ENCODE peak calls at places on chromosomes 5 and 9, in eight cellular contexts. O is left ventricle myocardium inferior, Q is BJ, U is fibroblast of pulmonary artery, B is lower leg skin, L is A549, A is WERI-Rb-1, P is astrocyte of the spinal cord. J is an unnamed sample.

GRCh38 chr9:130138791-130139190 is 33.4 kb upstream of the NCS1 start:
- DNase-seq in O (peak), Q (peak), U (peak), B (no peak), L (no peak), A (peak), P (peak), J (peak)

GRCh38 chr5:56683733-56684132 is 131.6 kb upstream of the MAP3K1 start:
- DNase-seq in O (no peak), Q (no peak), U (no peak), B (no peak), L (no peak), A (no peak), P (no peak), J (no peak)

GRCh38 chr5:60010328-60010727 is 116.8 kb upstream of the PDE4D start:
- DNase-seq in O (no peak), Q (no peak), U (no peak), B (no peak), L (no peak), A (no peak), P (no peak), J (no peak)

GRCh38 chr9:5510991-5511390 is 660 bp downstream of the PDCD1LG2 start:
- DNase-seq in O (no peak), Q (no peak), U (no peak), B (no peak), L (no peak), A (no peak), P (no peak), J (peak)

GRCh38 chr5:175195698-175196656 is 248.0 kb downstream of the DRD1 start:
- DNase-seq in O (no peak), Q (no peak), U (no peak), B (no peak), L (peak), A (no peak), P (no peak), J (no peak)

GRCh38 chr9:18115131-18115530 is 358.8 kb upstream of the ADAMTSL1 start:
- DNase-seq in O (no peak), Q (no peak), U (peak), B (no peak), L (no peak), A (no peak), P (no peak), J (no peak)

GRCh38 chr5:6419340-6419852 is 29.3 kb upstream of the UBE2QL1 start:
- DNase-seq in O (no peak), Q (no peak), U (no peak), B (no peak), L (no peak), A (no peak), P (no peak), J (no peak)

GRCh38 chr5:83471405-83472212 is at the start of gene VCAN:
- DNase-seq in O (peak), Q (no peak), U (peak), B (peak), L (peak), A (peak), P (peak), J (peak)

GRCh38 chr9:114276908-114277821 is 45.7 kb upstream of the ORM1 start:
- DNase-seq in O (peak), Q (peak), U (peak), B (peak), L (no peak), A (peak), P (peak), J (peak)

GRCh38 chr5:93595420-93596136 is 12.6 kb downstream of the NR2F1 start:
- DNase-seq in O (no peak), Q (no peak), U (no peak), B (no peak), L (no peak), A (no peak), P (peak), J (no peak)

GRCh38 chr5:40089269-40089668 is 590.4 kb upstream of the PTGER4 start:
- DNase-seq in O (no peak), Q (no peak), U (peak), B (no peak), L (no peak), A (no peak), P (no peak), J (no peak)

GRCh38 chr9:138022121-138022741 is 144.6 kb downstream of the CACNA1B start:
- DNase-seq in O (no peak), Q (no peak), U (peak), B (peak), L (peak), A (no peak), P (no peak), J (no peak)

GRCh38 chr9:124810513-124811355 is 33.8 kb downstream of the OLFML2A start:
- DNase-seq in O (no peak), Q (no peak), U (peak), B (no peak), L (peak), A (no peak), P (peak), J (peak)

GRCh38 chr5:91095786-91096380 is 287.2 kb downstream of the ARRDC3 start:
- DNase-seq in O (no peak), Q (no peak), U (no peak), B (no peak), L (no peak), A (no peak), P (no peak), J (no peak)

GRCh38 chr5:34621280-34622045 is 34.7 kb upstream of the RAI14 start:
- DNase-seq in O (no peak), Q (no peak), U (peak), B (no peak), L (no peak), A (no peak), P (no peak), J (peak)

GRCh38 chr9:123335986-123336329 is 20.0 kb upstream of the CRB2 start:
- DNase-seq in O (no peak), Q (no peak), U (no peak), B (no peak), L (no peak), A (no peak), P (no peak), J (no peak)

GRCh38 chr9:120868339-120868675 is 8.7 kb downstream of the PHF19 start:
- DNase-seq in O (no peak), Q (peak), U (peak), B (no peak), L (no peak), A (no peak), P (no peak), J (no peak)

GRCh38 chr5:135312255-135312935 is 86.6 kb downstream of the MACROH2A1 start:
- DNase-seq in O (no peak), Q (no peak), U (no peak), B (no peak), L (no peak), A (no peak), P (no peak), J (no peak)

GRCh38 chr5:149886697-149887470 is 57.7 kb downstream of the PDE6A start:
- DNase-seq in O (no peak), Q (no peak), U (peak), B (no peak), L (no peak), A (no peak), P (peak), J (peak)

GRCh38 chr9:928363-929042 is 48.0 kb upstream of the DMRT3 start:
- DNase-seq in O (no peak), Q (no peak), U (peak), B (no peak), L (peak), A (peak), P (no peak), J (no peak)

GRCh38 chr5:67164856-67165523 is 31.6 kb downstream of the CD180 start:
- DNase-seq in O (no peak), Q (no peak), U (no peak), B (no peak), L (no peak), A (no peak), P (no peak), J (no peak)

GRCh38 chr5:62584395-62584794 is 5.8 kb downstream of the LRRC70 start:
- DNase-seq in O (no peak), Q (no peak), U (no peak), B (no peak), L (no peak), A (no peak), P (no peak), J (no peak)

GRCh38 chr5:102903074-102903871 is 148.2 kb downstream of the PAM start:
- DNase-seq in O (no peak), Q (no peak), U (no peak), B (no peak), L (no peak), A (no peak), P (peak), J (no peak)

GRCh38 chr9:36980148-36980974 is 53.7 kb downstream of the PAX5 start:
- DNase-seq in O (no peak), Q (no peak), U (no peak), B (no peak), L (peak), A (peak), P (no peak), J (no peak)

GRCh38 chr5:119322948-119323629 is 32.7 kb upstream of the TNFAIP8 start:
- DNase-seq in O (no peak), Q (no peak), U (peak), B (no peak), L (no peak), A (no peak), P (no peak), J (peak)

GRCh38 chr5:5616247-5616895 is 193.9 kb downstream of the ICE1 start:
- DNase-seq in O (no peak), Q (no peak), U (no peak), B (no peak), L (no peak), A (peak), P (no peak), J (no peak)

DNA sequence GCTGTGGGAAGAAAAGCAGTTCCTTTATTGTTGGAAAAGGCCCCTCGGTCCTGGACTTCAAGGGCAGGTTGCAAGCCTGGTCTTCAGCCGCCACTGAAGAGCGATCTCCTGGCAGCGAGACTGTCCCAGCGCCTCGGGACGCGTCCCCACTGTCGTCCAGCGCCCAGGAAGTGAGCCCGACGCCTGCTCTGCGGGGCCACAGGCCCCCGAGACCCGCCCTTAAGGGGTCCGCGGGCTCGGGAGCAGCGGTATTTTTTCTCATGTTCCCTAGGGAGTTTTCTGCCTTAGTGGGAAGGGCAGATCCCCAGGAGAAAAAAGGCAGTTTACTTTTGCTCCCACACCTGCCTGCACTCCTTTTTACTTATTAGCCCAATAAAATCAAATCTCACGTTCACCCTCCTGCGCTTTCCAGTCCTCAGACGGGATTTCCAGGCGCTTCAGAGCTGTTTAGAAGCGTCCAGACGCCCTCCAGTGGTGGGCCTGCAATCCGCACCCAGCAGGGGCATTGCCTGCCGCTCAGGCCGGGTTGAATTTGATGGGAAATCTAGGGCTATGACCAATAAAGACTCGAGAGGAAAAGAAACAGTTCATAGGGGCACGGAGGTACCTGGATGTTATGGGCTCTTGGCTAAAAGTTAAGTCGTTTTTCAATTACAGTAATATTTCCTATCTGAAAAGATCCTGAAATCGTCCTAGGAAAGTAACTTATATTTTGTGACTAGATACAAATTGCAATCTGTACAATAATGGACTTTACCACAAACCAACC is 2.8 kb upstream of the EFNA5 start:
- DNase-seq in O (peak), Q (peak), U (peak), B (peak), L (peak), A (peak), P (peak), J (peak)
- H3K4me3 ChIP-seq in O (peak), Q (peak), U (peak), B (peak), L (peak), A (peak), P (peak), J (peak)

GRCh38 chr9:20552874-20553624 is 69.2 kb downstream of the MLLT3 start:
- DNase-seq in O (no peak), Q (no peak), U (peak), B (no peak), L (no peak), A (no peak), P (peak), J (no peak)
- TF ChIP-seq CTCF in O (peak), Q (peak), U (peak), B (no peak), L (peak), A (no peak), P (no peak), J (peak)

DNA sequence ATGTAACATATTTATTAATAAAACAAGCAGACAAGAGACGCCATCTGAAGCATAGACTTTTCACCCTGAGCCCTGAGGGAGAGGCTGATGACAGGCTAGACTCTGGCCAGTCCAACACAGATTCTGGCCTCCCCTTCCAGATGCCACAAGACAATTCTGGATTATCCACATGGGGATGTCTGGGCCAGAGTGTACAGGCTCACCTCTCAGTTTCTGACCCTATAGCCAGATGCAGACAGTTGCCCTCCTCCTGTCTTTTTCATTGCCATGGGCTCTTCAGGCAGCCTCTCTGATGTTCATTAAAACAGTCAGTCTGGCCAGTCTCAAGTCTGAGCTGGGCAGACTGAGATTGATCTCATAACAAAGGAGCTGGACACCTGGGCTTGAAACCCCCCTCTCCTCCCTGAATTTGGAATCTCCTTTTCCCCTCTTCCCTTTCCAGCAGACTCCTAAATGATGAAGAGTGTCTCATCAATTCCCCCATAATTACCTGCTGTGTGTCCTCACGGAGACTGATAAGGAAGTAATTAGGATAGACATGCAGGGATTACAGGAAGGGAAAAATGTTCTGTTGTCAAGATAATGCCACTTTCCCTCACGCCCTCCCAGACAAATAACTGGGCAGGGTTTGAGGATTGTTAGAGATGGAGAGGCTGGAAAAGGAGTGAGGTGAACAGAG is 89.6 kb downstream of the ASTN2 start:
- DNase-seq in O (no peak), Q (no peak), U (no peak), B (no peak), L (no peak), A (peak), P (no peak), J (no peak)
- H3K4me3 ChIP-seq in O (no peak), Q (no peak), U (no peak), B (no peak), L (no peak), A (no peak), P (no peak), J (no peak)

GRCh38 chr5:16453609-16454008 is 12.0 kb downstream of the ZNF622 start:
- DNase-seq in O (no peak), Q (no peak), U (no peak), B (no peak), L (no peak), A (no peak), P (no peak), J (no peak)
- TF ChIP-seq CTCF in O (peak), Q (no peak), U (no peak), B (no peak), L (no peak), A (peak), P (peak), J (no peak)

GRCh38 chr9:33193818-33194217 is 26.7 kb upstream of the B4GALT1 start:
- DNase-seq in O (no peak), Q (no peak), U (no peak), B (no peak), L (no peak), A (no peak), P (no peak), J (no peak)
- H3K4me3 ChIP-seq in O (no peak), Q (no peak), U (no peak), B (no peak), L (no peak), A (no peak), P (no peak), J (no peak)

DNA sequence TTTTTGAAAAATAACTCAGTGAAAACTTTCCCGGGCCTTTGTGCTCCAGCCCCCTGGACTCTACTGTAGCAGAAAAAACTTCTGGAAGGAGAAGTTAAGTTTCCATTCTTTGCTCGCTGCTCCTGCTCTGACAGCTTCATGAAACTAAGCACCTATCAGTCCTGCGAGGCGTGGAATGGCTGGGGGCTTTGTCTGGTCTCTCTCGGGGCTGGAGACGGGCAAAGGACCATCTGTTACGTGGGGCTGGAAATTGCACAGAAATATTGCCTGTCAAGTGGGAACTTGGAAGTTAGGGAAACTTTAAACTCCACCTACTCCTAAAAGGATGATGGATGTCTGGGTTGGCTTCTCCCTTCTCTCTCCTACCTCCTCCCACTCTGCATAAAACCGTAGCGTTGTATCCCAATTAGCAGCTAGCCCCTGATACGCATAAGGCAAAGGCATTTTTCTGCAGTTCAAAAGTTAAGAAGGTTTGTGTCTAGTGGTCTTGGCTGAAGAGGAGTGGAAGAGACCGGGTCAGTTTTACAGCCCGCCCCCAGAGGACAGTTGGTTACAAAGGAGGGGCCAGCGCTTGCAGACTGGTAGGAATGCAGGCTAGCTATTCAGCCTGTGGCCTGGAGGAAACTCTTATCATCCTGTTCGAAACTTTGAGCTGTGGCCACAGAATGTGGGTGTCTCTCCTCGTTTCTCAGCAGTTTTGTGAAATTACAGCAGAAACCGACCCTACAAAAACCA is 1.2 kb downstream of the FBXL7 start:
- DNase-seq in O (peak), Q (no peak), U (peak), B (peak), L (peak), A (peak), P (peak), J (peak)
- TF ChIP-seq CTCF in O (peak), Q (peak), U (peak), B (no peak), L (no peak), A (peak), P (peak), J (peak)

GRCh38 chr9:136928591-136928990 is 15.9 kb downstream of the FBXW5 start:
- DNase-seq in O (peak), Q (no peak), U (no peak), B (no peak), L (no peak), A (no peak), P (no peak), J (no peak)
- H3K4me3 ChIP-seq in O (peak), Q (no peak), U (no peak), B (no peak), L (no peak), A (no peak), P (no peak), J (no peak)

J was measured in foreskin fibroblast.